ENCODE peak calls at places on chromosomes 6 and 20, in six cellular contexts. One of them, this sample, is unnamed.

GRCh38 chr6:79233611-79234149 is 802 bp downstream of the HMGN3 start:
- DNase-seq in A549: peak
- DNase-seq in transverse colon: peak
- DNase-seq in upper lobe of right lung: peak
- DNase-seq in ovary: peak
- DNase-seq in right cardiac atrium: peak
- DNase-seq in this sample: peak

GRCh38 chr20:52290602-52291001 is 99.0 kb upstream of the ZFP64 start:
- DNase-seq in A549: no peak
- DNase-seq in transverse colon: no peak
- DNase-seq in upper lobe of right lung: no peak
- DNase-seq in ovary: no peak
- DNase-seq in right cardiac atrium: no peak
- DNase-seq in this sample: no peak

GRCh38 chr6:52325695-52326471 is 36.1 kb upstream of the PAQR8 start:
- DNase-seq in A549: no peak
- DNase-seq in transverse colon: peak
- DNase-seq in upper lobe of right lung: no peak
- DNase-seq in ovary: peak
- DNase-seq in right cardiac atrium: no peak
- DNase-seq in this sample: no peak

GRCh38 chr20:48879609-48880008 is 41.9 kb upstream of the ARFGEF2 start:
- DNase-seq in A549: no peak
- DNase-seq in transverse colon: no peak
- DNase-seq in upper lobe of right lung: no peak
- DNase-seq in ovary: no peak
- DNase-seq in right cardiac atrium: peak
- DNase-seq in this sample: no peak

GRCh38 chr6:75272145-75272840 is 12.3 kb downstream of the TMEM30A start:
- DNase-seq in A549: no peak
- DNase-seq in transverse colon: no peak
- DNase-seq in upper lobe of right lung: no peak
- DNase-seq in ovary: no peak
- DNase-seq in right cardiac atrium: no peak
- DNase-seq in this sample: peak

GRCh38 chr6:5084787-5085637 is at the start of gene PPP1R3G:
- DNase-seq in A549: peak
- DNase-seq in transverse colon: peak
- DNase-seq in upper lobe of right lung: peak
- DNase-seq in ovary: peak
- DNase-seq in right cardiac atrium: peak
- DNase-seq in this sample: peak

GRCh38 chr6:19895866-19896579 is 58.9 kb downstream of the ID4 start:
- DNase-seq in A549: no peak
- DNase-seq in transverse colon: no peak
- DNase-seq in upper lobe of right lung: no peak
- DNase-seq in ovary: no peak
- DNase-seq in right cardiac atrium: no peak
- DNase-seq in this sample: peak

GRCh38 chr6:41878246-41878645 is 16.9 kb downstream of the USP49 start:
- DNase-seq in A549: no peak
- DNase-seq in transverse colon: no peak
- DNase-seq in upper lobe of right lung: no peak
- DNase-seq in ovary: no peak
- DNase-seq in right cardiac atrium: no peak
- DNase-seq in this sample: peak

GRCh38 chr20:32359633-32360332 is 1.7 kb downstream of the ASXL1 start:
- DNase-seq in A549: no peak
- DNase-seq in transverse colon: no peak
- DNase-seq in upper lobe of right lung: no peak
- DNase-seq in ovary: no peak
- DNase-seq in right cardiac atrium: no peak
- DNase-seq in this sample: peak

GRCh38 chr6:122783401-122783800 is 3.9 kb downstream of the FABP7 start:
- DNase-seq in A549: no peak
- DNase-seq in transverse colon: no peak
- DNase-seq in upper lobe of right lung: no peak
- DNase-seq in ovary: no peak
- DNase-seq in right cardiac atrium: no peak
- DNase-seq in this sample: no peak

GRCh38 chr6:46815130-46815529 is 21.9 kb downstream of the MEP1A start:
- DNase-seq in A549: no peak
- DNase-seq in transverse colon: peak
- DNase-seq in upper lobe of right lung: no peak
- DNase-seq in ovary: no peak
- DNase-seq in right cardiac atrium: no peak
- DNase-seq in this sample: peak

GRCh38 chr6:21200056-21200870 is 393.3 kb upstream of the SOX4 start:
- DNase-seq in A549: no peak
- DNase-seq in transverse colon: no peak
- DNase-seq in upper lobe of right lung: no peak
- DNase-seq in ovary: no peak
- DNase-seq in right cardiac atrium: no peak
- DNase-seq in this sample: no peak

GRCh38 chr20:37240337-37241055 is 21.1 kb downstream of the GHRH start:
- DNase-seq in A549: no peak
- DNase-seq in transverse colon: no peak
- DNase-seq in upper lobe of right lung: no peak
- DNase-seq in ovary: no peak
- DNase-seq in right cardiac atrium: no peak
- DNase-seq in this sample: peak

GRCh38 chr6:137351890-137352289 is 132.7 kb upstream of the IFNGR1 start:
- DNase-seq in A549: peak
- DNase-seq in transverse colon: no peak
- DNase-seq in upper lobe of right lung: no peak
- DNase-seq in ovary: no peak
- DNase-seq in right cardiac atrium: no peak
- DNase-seq in this sample: no peak

GRCh38 chr6:3911614-3912336 is 62.6 kb downstream of the FAM50B start:
- DNase-seq in A549: peak
- DNase-seq in transverse colon: no peak
- DNase-seq in upper lobe of right lung: no peak
- DNase-seq in ovary: peak
- DNase-seq in right cardiac atrium: peak
- DNase-seq in this sample: peak

GRCh38 chr6:28125396-28125795 is 987 bp downstream of the ZSCAN16 start:
- DNase-seq in A549: no peak
- DNase-seq in transverse colon: no peak
- DNase-seq in upper lobe of right lung: no peak
- DNase-seq in ovary: no peak
- DNase-seq in right cardiac atrium: no peak
- DNase-seq in this sample: no peak

GRCh38 chr6:85185977-85186376 is 263.9 kb upstream of the NT5E start:
- DNase-seq in A549: no peak
- DNase-seq in transverse colon: no peak
- DNase-seq in upper lobe of right lung: no peak
- DNase-seq in ovary: no peak
- DNase-seq in right cardiac atrium: no peak
- DNase-seq in this sample: no peak

GRCh38 chr6:71523548-71523947 is 234.9 kb downstream of the OGFRL1 start:
- DNase-seq in A549: no peak
- DNase-seq in transverse colon: no peak
- DNase-seq in upper lobe of right lung: no peak
- DNase-seq in ovary: no peak
- DNase-seq in right cardiac atrium: no peak
- DNase-seq in this sample: no peak

DNA sequence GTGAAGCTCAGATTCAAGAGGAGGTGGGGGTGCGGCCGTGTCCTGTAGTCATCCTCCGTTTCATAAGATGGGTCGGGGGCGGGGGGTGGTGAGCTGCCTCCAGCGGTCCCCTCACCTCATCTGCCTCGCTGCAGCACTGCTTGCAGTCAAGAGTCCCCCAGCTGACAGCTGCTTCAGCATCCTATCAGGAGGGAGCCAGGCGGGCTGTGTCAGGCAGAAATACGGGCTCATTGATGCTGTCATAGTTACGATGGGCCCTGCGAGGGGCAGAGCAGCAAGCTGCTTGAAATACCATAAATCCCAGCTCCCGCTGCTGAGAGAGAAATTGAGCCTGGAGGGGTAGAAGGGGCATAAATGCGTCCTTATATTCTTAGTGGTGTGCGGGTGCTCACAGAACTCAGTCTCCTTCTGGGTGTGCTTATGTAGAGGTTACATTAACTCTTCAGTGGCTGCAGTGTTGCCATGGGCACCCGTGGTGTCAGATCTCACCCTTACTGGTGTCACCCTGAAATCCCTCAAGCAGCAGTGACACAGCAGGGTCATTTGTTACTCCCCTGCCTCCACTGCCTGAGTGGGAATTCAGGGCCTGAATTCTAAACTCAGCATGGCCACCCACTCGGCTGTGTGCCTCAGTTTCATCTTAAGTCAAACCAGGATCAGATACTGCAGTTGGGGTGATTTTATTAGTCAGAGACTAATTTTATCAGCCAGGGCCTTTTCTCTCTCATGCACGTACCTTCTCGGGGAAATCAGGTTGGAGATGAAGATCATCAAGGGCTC is 21.8 kb downstream of the CCDC167 start:
- DNase-seq in A549: no peak
- DNase-seq in transverse colon: no peak
- DNase-seq in upper lobe of right lung: no peak
- DNase-seq in ovary: no peak
- DNase-seq in right cardiac atrium: no peak
- DNase-seq in this sample: no peak
- H3K27ac ChIP-seq in A549: no peak
- H3K27ac ChIP-seq in transverse colon: no peak
- H3K27ac ChIP-seq in upper lobe of right lung: no peak
- H3K27ac ChIP-seq in ovary: no peak
- H3K27ac ChIP-seq in right cardiac atrium: no peak
- H3K27ac ChIP-seq in this sample: no peak

DNA sequence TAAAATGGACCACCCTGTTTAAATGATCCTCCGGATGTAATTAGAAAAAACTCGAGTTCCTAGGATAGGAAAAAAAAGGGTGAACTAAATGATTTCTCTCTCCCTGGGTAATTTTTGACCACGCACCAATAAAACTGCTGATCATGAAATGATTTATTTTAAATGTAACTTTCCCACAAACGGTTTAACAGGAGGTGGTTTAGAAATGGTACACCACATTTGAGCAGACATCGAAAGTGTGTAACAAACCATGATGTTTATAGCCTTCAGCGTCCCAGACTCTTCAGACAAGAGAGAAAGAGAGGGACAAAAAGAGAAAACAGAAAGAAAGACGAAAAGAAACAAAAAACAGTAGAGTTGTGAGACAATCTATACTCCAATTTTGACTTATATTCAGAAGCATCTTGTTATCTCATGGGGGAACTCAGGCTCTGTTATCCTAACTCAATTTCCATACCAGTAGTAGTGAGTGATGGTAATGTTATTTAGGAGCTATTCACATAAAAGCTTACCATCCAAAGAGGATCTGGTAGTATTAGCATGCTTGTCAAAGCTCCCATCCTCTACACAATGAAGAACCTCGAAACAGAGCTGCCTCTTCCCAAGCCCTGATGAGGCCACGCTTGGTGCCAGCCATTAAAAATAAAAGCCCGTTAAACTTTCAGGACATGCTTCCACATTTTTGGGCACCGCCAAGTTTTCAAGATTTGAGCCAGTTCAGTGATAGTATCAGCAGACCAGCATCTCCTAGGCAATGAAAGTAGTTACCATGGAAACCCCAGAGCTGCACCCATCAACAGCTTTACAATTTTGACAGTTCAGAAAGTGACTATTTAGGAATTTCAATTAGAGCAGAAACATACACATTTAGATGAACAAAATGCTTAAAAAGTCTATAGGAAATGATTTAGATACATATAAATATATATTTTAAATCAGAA is 173.1 kb downstream of the CD83 start:
- DNase-seq in A549: no peak
- DNase-seq in transverse colon: no peak
- DNase-seq in upper lobe of right lung: no peak
- DNase-seq in ovary: no peak
- DNase-seq in right cardiac atrium: no peak
- DNase-seq in this sample: no peak
- H3K27ac ChIP-seq in A549: no peak
- H3K27ac ChIP-seq in transverse colon: no peak
- H3K27ac ChIP-seq in upper lobe of right lung: no peak
- H3K27ac ChIP-seq in ovary: no peak
- H3K27ac ChIP-seq in right cardiac atrium: no peak
- H3K27ac ChIP-seq in this sample: no peak

DNA sequence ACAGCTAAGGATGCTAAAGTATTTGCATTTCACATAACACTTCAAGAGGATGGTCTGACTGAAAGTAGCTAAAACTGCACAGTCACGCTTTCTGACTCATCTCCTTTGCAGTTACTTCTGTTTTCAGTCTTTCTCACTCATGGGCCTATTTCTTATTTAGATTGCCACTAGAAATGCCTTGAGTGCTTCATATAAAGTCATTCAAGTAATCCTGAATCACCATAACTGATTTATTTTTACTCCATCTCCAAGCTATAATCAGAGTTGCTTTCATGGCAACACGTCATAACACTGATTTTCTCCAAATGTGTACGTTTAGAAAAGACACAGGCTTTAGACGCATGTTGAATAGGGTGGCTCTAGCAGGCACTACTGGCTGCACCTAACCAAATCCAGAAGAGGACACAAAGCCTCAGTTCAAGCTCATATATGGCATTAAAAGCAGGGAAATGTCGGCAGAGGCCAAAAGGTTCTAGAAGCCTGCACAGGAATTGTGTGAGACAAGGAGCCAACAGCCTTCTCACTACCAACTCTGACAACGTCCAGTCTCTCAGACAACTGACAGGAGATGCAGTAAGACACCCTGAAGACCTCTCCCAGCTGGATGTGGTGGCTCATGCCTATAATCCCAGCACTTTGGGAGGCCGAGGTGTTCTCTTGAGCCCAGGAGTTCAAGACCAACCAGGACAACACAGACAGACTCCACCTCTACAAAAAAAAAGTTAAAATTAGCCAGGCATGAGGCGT is 64.1 kb upstream of the BEND6 start:
- DNase-seq in A549: peak
- DNase-seq in transverse colon: no peak
- DNase-seq in upper lobe of right lung: no peak
- DNase-seq in ovary: no peak
- DNase-seq in right cardiac atrium: no peak
- DNase-seq in this sample: peak
- H3K27ac ChIP-seq in A549: peak
- H3K27ac ChIP-seq in transverse colon: peak
- H3K27ac ChIP-seq in upper lobe of right lung: no peak
- H3K27ac ChIP-seq in ovary: no peak
- H3K27ac ChIP-seq in right cardiac atrium: no peak
- H3K27ac ChIP-seq in this sample: peak

DNA sequence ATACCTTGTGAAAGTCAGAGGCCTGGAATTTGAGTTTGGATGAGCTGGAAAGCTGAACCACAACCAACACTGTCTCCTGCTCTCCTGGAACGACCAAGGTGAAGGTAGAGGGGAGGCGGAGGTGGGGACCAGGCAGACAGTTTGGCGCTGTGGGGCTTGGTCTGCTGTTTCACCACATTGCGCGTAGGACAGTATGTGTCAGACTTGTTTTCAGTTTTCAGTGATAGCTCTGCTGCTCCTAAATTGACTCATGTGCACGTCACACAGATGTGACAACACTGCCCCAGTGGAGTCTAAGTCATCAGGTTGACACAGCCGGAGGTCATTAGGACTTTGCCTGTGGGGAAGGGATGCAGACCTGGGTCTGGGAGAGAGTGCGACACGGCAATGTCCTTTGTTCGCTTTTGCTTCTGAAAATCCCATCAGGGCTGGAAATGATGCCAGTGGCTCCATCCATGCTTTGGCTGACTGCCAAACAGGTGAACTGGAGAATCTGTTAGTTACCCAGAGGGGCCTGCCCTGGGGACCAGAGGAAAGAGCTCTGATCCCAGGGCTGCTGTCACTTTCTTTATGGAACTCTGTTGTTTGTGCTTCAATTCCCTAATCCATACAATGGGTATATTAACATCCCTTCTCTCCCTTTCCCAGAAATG is 255.5 kb downstream of the CDC5L start:
- DNase-seq in A549: peak
- DNase-seq in transverse colon: no peak
- DNase-seq in upper lobe of right lung: no peak
- DNase-seq in ovary: no peak
- DNase-seq in right cardiac atrium: no peak
- DNase-seq in this sample: peak
- H3K27ac ChIP-seq in A549: no peak
- H3K27ac ChIP-seq in transverse colon: no peak
- H3K27ac ChIP-seq in upper lobe of right lung: no peak
- H3K27ac ChIP-seq in ovary: no peak
- H3K27ac ChIP-seq in right cardiac atrium: no peak
- H3K27ac ChIP-seq in this sample: no peak

This sample was measured in mammary epithelial cell.